ENCODE peak calls at places on chromosome 22, in seven cellular contexts. H is Peyer's patch, Z is GM12865, S is coronary artery, A is AG10803, B is uterus, I is heart left ventricle. O is an unnamed sample.

GRCh38 chr22:27105142-27106025 is 448.0 kb downstream of the MIAT start:
- DNase-seq in H (no peak), Z (no peak), S (peak; percentile 95), A (peak; percentile 92), B (peak; percentile 88), I (peak; percentile 64), O (no peak)

GRCh38 chr22:37983860-37984791 is at the start of gene SOX10:
- DNase-seq in H (no peak), Z (no peak), S (no peak), A (no peak), B (no peak), I (no peak), O (no peak)

GRCh38 chr22:29581799-29582198 is 886 bp upstream of the NIPSNAP1 start:
- DNase-seq in H (no peak), Z (no peak), S (no peak), A (no peak), B (no peak), I (no peak), O (no peak)

GRCh38 chr22:26901228-26901816 is 243.9 kb downstream of the MIAT start:
- DNase-seq in H (no peak), Z (no peak), S (no peak), A (no peak), B (no peak), I (no peak), O (no peak)

GRCh38 chr22:49735411-49736311 is 92.0 kb downstream of the BRD1 start:
- DNase-seq in H (no peak), Z (no peak), S (no peak), A (no peak), B (no peak), I (no peak), O (no peak)

GRCh38 chr22:36522662-36523061 is 6.3 kb downstream of the EIF3D start:
- DNase-seq in H (no peak), Z (no peak), S (no peak), A (no peak), B (no peak), I (no peak), O (no peak)

GRCh38 chr22:36900880-36901279 is 12.5 kb upstream of the CSF2RB start:
- DNase-seq in H (no peak), Z (peak; percentile 14), S (no peak), A (no peak), B (no peak), I (no peak), O (no peak)

GRCh38 chr22:50208939-50209892 is 8.4 kb downstream of the SELENOO start:
- DNase-seq in H (no peak), Z (peak; percentile 5), S (no peak), A (no peak), B (peak; percentile 20), I (no peak), O (no peak)

GRCh38 chr22:26648011-26648497 is 9.3 kb upstream of the MIAT start:
- DNase-seq in H (peak; percentile 38), Z (peak; percentile 24), S (no peak), A (no peak), B (no peak), I (no peak), O (no peak)

GRCh38 chr22:42993651-42994275 is 21.2 kb downstream of the PACSIN2 start:
- DNase-seq in H (no peak), Z (no peak), S (no peak), A (peak; percentile 87), B (no peak), I (no peak), O (no peak)
- TF ChIP-seq CTCF in H (no peak), Z (no peak), S (no peak), A (no peak), B (no peak), I (no peak), O (no peak)

DNA sequence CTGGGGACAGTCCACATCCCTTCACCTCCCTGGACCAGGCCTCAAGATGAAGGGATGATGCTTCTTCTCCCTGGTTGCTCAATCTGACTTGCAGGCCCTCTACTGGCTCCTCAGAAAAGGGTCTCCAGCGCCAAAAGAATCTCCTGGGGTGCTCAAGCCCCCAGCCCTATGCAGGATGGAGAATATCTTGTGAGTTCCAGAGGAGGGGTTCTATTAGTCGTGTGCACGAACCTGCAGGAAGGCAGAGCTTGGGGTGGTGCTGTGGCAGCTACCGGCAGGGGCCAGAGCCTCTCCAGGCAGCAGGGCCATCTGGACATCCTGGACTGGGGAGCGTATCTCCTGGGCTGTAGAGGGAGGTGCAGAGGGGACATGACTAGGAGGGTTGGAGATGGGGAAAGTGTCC is 1339.5 kb downstream of the BRD1 start:
- DNase-seq in H (no peak), Z (no peak), S (no peak), A (peak; percentile 39), B (no peak), I (no peak), O (no peak)
- TF ChIP-seq CTCF in H (no peak), Z (no peak), S (no peak), A (peak; percentile 46), B (no peak), I (no peak), O (no peak)

DNA sequence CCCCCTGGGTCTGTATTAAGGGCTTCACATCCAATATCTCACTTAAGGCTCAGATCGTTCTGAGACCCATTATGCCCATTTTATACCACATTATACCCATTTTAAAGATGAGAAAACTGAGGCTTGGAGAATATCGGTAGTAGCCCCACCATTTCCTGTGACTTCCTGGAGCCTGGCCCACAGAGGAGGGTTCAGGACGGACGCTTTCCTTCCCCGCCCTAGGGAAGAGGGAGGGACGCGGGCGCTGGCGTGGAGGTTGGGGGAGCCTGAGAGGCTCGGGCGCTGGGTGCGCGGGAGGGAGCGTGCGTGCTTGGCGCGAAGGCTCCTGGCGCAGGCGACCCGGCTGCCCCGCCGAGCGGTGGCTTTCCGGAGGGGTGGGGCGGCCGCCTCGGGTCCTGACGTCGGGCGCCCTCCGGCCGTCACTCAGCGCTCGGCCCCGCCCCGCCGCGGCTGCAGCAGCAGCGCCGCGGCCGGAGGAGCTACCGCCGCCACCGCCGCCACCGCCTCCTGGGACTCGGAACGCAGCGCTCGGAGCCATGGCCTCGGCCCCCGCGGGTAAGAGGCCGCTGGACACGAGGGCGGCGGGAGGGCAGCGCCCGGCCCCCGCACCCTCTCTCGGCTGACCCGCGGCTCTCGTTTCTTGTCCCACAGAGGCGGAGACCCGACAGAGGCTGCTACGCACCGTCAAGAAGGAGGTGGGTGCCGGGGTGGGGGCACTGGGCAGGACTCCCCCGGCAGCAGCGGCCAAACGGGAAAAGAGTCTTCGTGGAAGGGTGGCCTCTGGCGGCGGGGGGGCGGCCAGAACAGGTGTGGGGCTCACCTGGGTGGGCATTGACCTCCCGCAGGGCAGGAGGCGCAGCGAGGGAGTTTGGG is at the start of gene SGSM1:
- DNase-seq in H (peak; percentile 58), Z (peak; percentile 57), S (peak; percentile 83), A (peak; percentile 18), B (peak; percentile 33), I (peak; percentile 87), O (peak; percentile 95)
- TF ChIP-seq CTCF in H (no peak), Z (no peak), S (no peak), A (no peak), B (no peak), I (no peak), O (no peak)

DNA sequence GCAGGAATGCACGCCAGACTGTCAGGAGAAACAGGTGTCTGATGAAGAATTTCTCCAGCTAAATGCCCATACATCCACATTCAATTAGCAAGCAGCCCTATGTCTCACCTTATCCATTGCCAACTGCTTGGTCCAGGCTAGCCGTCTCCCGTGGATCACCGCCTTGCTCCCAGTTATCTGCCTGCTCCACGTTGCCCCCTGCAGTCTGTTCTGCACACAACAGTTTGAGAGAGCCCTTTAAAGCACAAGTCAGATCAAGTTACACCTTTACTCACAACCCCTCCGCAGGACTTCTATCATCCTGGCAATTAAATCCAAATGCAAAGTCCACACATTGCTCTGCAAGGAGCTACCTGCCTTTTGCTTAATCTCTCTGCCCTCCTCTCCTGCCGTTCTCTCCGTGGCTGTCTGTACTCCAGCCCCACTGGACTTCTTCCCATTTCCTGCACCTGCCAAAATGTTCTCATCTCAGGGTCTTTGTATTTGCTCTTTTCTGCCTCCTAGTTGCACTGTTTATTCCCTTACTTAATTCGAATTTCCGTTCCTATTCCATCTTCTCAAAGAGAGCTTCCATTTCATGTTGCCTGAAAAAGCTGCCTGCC is 185.3 kb upstream of the LARGE1 start:
- DNase-seq in H (peak; percentile 18), Z (peak; percentile 46), S (no peak), A (no peak), B (peak; percentile 31), I (peak; percentile 31), O (peak; percentile 25)
- TF ChIP-seq CTCF in H (peak; percentile 14), Z (peak; percentile 73), S (no peak), A (peak; percentile 21), B (peak; percentile 42), I (peak; percentile 65), O (no peak)

DNA sequence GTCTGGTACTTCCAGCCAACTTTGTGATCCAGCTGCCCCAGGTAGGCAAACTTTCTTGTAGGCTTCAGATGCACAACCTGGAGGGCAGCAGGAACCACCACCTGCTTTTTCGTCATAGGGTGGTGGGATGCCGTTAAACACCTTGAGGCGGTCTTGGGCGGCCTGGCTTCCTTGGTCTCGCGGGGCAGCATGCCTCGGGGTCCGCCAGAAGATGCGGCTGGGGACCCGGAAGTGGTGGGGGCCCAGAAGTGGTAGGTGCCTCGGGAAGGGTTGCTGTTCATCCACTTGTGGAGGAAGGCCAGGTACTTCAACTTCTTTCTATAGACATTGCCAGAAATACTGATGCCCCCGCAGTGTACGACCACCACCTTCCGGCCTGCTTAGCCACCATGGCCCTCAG is 13.3 kb downstream of the DUSP18 start:
- DNase-seq in H (no peak), Z (no peak), S (no peak), A (no peak), B (no peak), I (no peak), O (no peak)
- TF ChIP-seq CTCF in H (no peak), Z (no peak), S (no peak), A (no peak), B (no peak), I (no peak), O (no peak)

DNA sequence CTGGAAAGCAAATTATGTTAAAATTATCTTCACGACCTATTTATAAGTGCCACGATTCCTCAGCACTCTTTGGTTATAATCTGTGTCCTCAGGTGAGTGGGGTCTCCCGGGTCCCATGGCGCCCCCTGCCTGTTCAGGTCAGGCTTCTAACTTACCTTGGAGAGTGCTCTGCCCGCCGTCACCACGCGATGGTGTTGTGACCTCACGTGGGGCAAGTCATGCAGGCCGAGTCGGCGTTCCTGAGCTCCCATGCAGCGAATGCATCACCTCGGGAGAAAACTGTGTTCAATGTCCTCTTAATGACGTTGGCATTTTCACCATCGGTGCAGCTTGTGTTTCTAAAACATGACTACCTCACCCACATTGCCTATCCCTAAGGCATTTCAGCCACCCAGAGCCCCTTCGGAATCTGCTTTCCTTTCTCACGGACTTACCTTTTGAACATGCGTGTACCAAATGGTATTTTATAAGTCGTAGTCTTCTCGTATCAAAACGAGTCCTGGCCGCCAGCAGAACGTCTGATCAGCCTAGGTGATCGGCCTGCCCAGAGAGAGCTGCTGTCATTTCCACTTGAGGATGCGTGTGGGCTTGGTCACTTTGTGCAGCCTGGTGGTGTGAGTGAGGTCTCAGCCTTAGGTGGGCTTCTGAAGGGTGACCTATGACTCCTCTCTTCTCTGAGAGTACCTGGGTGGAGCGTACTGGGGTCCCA is 64.8 kb downstream of the TBC1D22A start:
- DNase-seq in H (no peak), Z (no peak), S (peak; percentile 46), A (no peak), B (no peak), I (no peak), O (no peak)
- TF ChIP-seq CTCF in H (no peak), Z (no peak), S (no peak), A (no peak), B (no peak), I (no peak), O (no peak)